ENCODE peak calls at places on chromosomes 13 and 19, in eight cellular contexts. One of them, this sample, is unnamed.

GRCh38 chr13:30690282-30691188 is 44.8 kb upstream of the ALOX5AP start:
- DNase-seq in SK-N-SH: no peak
- DNase-seq in Panc1: no peak
- DNase-seq in HepG2: no peak
- DNase-seq in HCT116: no peak
- DNase-seq in GM12878: no peak
- DNase-seq in K562: peak
- DNase-seq in GM23338: no peak
- DNase-seq in this sample: peak

GRCh38 chr13:110450016-110450900 is 111.3 kb downstream of the RAB20 start:
- DNase-seq in K562: no peak
- DNase-seq in SK-N-SH: no peak
- DNase-seq in GM23338: no peak
- DNase-seq in GM12878: no peak
- DNase-seq in HepG2: no peak
- DNase-seq in HCT116: no peak
- DNase-seq in Panc1: no peak
- DNase-seq in this sample: no peak

GRCh38 chr13:114015111-114015551 is 41.3 kb upstream of the C13orf46 start:
- DNase-seq in GM23338: no peak
- DNase-seq in HCT116: no peak
- DNase-seq in SK-N-SH: no peak
- DNase-seq in HepG2: no peak
- DNase-seq in GM12878: no peak
- DNase-seq in K562: no peak
- DNase-seq in Panc1: no peak
- DNase-seq in this sample: no peak

GRCh38 chr19:14407889-14408640 is 11.1 kb downstream of the DDX39A start:
- DNase-seq in HCT116: no peak
- DNase-seq in GM23338: no peak
- DNase-seq in K562: no peak
- DNase-seq in Panc1: no peak
- DNase-seq in SK-N-SH: no peak
- DNase-seq in GM12878: no peak
- DNase-seq in HepG2: peak
- DNase-seq in this sample: no peak

GRCh38 chr19:3601021-3601420 is 5.7 kb downstream of the TBXA2R start:
- DNase-seq in Panc1: no peak
- DNase-seq in GM12878: no peak
- DNase-seq in GM23338: no peak
- DNase-seq in HepG2: no peak
- DNase-seq in SK-N-SH: no peak
- DNase-seq in K562: no peak
- DNase-seq in HCT116: no peak
- DNase-seq in this sample: no peak

GRCh38 chr19:34044011-34044410 is 128.3 kb upstream of the LSM14A start:
- DNase-seq in HCT116: no peak
- DNase-seq in Panc1: no peak
- DNase-seq in GM12878: no peak
- DNase-seq in HepG2: no peak
- DNase-seq in GM23338: no peak
- DNase-seq in K562: no peak
- DNase-seq in SK-N-SH: no peak
- DNase-seq in this sample: no peak

GRCh38 chr13:111380431-111380830 is 60.0 kb downstream of the TEX29 start:
- DNase-seq in SK-N-SH: no peak
- DNase-seq in Panc1: no peak
- DNase-seq in GM12878: no peak
- DNase-seq in K562: no peak
- DNase-seq in GM23338: no peak
- DNase-seq in HepG2: no peak
- DNase-seq in HCT116: no peak
- DNase-seq in this sample: no peak

GRCh38 chr19:11693505-11694499 is 44.9 kb downstream of the ZNF823 start:
- DNase-seq in K562: peak
- DNase-seq in GM23338: peak
- DNase-seq in Panc1: no peak
- DNase-seq in SK-N-SH: peak
- DNase-seq in HCT116: peak
- DNase-seq in HepG2: peak
- DNase-seq in GM12878: no peak
- DNase-seq in this sample: peak

GRCh38 chr13:66994498-66995365 is 235.4 kb downstream of the PCDH9 start:
- DNase-seq in GM23338: no peak
- DNase-seq in Panc1: no peak
- DNase-seq in HepG2: no peak
- DNase-seq in GM12878: peak
- DNase-seq in K562: peak
- DNase-seq in HCT116: no peak
- DNase-seq in SK-N-SH: no peak
- DNase-seq in this sample: no peak

GRCh38 chr13:39417643-39418042 is 185.3 kb downstream of the LHFPL6 start:
- DNase-seq in HCT116: no peak
- DNase-seq in K562: no peak
- DNase-seq in Panc1: no peak
- DNase-seq in HepG2: no peak
- DNase-seq in SK-N-SH: no peak
- DNase-seq in GM12878: no peak
- DNase-seq in GM23338: peak
- DNase-seq in this sample: no peak

GRCh38 chr13:39419068-39419467 is 183.9 kb downstream of the LHFPL6 start:
- DNase-seq in GM23338: no peak
- DNase-seq in HCT116: no peak
- DNase-seq in K562: no peak
- DNase-seq in Panc1: no peak
- DNase-seq in SK-N-SH: no peak
- DNase-seq in GM12878: no peak
- DNase-seq in HepG2: no peak
- DNase-seq in this sample: no peak

GRCh38 chr13:39418424-39418823 is 184.6 kb downstream of the LHFPL6 start:
- DNase-seq in SK-N-SH: no peak
- DNase-seq in HepG2: no peak
- DNase-seq in K562: no peak
- DNase-seq in GM12878: no peak
- DNase-seq in HCT116: no peak
- DNase-seq in Panc1: no peak
- DNase-seq in GM23338: no peak
- DNase-seq in this sample: no peak

GRCh38 chr13:39415403-39415802 is 187.6 kb downstream of the LHFPL6 start:
- DNase-seq in K562: no peak
- DNase-seq in GM23338: peak
- DNase-seq in GM12878: no peak
- DNase-seq in HepG2: no peak
- DNase-seq in SK-N-SH: peak
- DNase-seq in HCT116: peak
- DNase-seq in Panc1: no peak
- DNase-seq in this sample: no peak

GRCh38 chr13:39417131-39417530 is 185.9 kb downstream of the LHFPL6 start:
- DNase-seq in HCT116: no peak
- DNase-seq in GM12878: no peak
- DNase-seq in SK-N-SH: peak
- DNase-seq in K562: peak
- DNase-seq in GM23338: peak
- DNase-seq in Panc1: no peak
- DNase-seq in HepG2: no peak
- DNase-seq in this sample: no peak
- TF ChIP-seq CTCF in HCT116: no peak
- TF ChIP-seq CTCF in GM12878: peak
- TF ChIP-seq CTCF in SK-N-SH: peak
- TF ChIP-seq CTCF in K562: no peak
- TF ChIP-seq CTCF in GM23338: peak
- TF ChIP-seq CTCF in Panc1: peak
- TF ChIP-seq CTCF in HepG2: no peak
- TF ChIP-seq CTCF in this sample: no peak

GRCh38 chr19:42132851-42133528 is 744 bp upstream of the POU2F2 start:
- DNase-seq in Panc1: no peak
- DNase-seq in K562: peak
- DNase-seq in HCT116: peak
- DNase-seq in GM12878: peak
- DNase-seq in GM23338: peak
- DNase-seq in SK-N-SH: peak
- DNase-seq in HepG2: peak
- DNase-seq in this sample: peak

GRCh38 chr19:42131149-42132029 is 857 bp downstream of the POU2F2 start:
- DNase-seq in SK-N-SH: no peak
- DNase-seq in GM23338: no peak
- DNase-seq in Panc1: no peak
- DNase-seq in GM12878: no peak
- DNase-seq in HepG2: no peak
- DNase-seq in K562: no peak
- DNase-seq in HCT116: no peak
- DNase-seq in this sample: no peak

GRCh38 chr19:42130254-42130573 is 2.0 kb downstream of the POU2F2 start:
- DNase-seq in SK-N-SH: no peak
- DNase-seq in GM23338: no peak
- DNase-seq in HepG2: no peak
- DNase-seq in Panc1: no peak
- DNase-seq in HCT116: no peak
- DNase-seq in K562: no peak
- DNase-seq in GM12878: peak
- DNase-seq in this sample: no peak

GRCh38 chr19:42129399-42130253 is 2.6 kb downstream of the POU2F2 start:
- DNase-seq in HepG2: no peak
- DNase-seq in GM12878: peak
- DNase-seq in K562: no peak
- DNase-seq in GM23338: no peak
- DNase-seq in HCT116: no peak
- DNase-seq in SK-N-SH: peak
- DNase-seq in Panc1: no peak
- DNase-seq in this sample: no peak

DNA sequence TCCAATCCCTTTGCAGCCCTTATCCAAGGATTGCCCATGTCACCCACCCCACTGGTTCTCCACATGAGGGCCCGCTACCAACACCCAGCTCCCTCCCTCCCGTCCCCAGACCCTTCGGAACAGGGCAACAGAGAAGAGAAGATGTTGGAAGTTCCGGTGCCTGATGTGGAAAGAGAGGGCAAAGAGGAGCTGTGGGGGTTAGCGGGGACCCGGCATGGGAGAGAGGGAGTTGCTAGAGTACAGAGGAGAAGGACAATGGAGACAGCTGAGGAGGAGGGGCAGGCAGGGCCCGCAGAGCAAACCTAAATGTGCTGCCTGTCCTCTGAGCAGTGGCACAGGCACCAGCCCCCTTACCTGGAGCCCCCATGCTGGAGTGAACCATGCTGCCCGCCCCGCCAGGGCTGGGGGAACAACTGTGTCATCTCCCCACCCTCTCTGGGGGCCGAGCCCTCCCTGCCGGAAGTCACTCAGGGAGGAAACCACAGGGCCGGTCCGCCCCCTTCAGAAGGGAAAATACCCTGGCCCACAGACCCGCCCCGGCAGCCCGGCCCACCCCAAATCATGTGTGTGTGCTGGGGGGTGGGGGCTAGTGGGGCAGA is at the start of gene POU2F2:
- DNase-seq in GM23338: peak
- DNase-seq in SK-N-SH: no peak
- DNase-seq in Panc1: no peak
- DNase-seq in K562: peak
- DNase-seq in GM12878: peak
- DNase-seq in HCT116: no peak
- DNase-seq in HepG2: no peak
- DNase-seq in this sample: no peak
- TF ChIP-seq POLR2AphosphoS5 in GM23338: no peak
- TF ChIP-seq POLR2AphosphoS5 in SK-N-SH: no peak
- TF ChIP-seq POLR2AphosphoS5 in Panc1: no peak
- TF ChIP-seq POLR2AphosphoS5 in K562: no peak
- TF ChIP-seq POLR2AphosphoS5 in GM12878: peak
- TF ChIP-seq POLR2AphosphoS5 in HCT116: no peak
- TF ChIP-seq POLR2AphosphoS5 in HepG2: no peak
- TF ChIP-seq POLR2AphosphoS5 in this sample: no peak

GRCh38 chr13:50589139-50589538 is 254.4 kb downstream of the DLEU7 start:
- DNase-seq in HepG2: no peak
- DNase-seq in GM12878: no peak
- DNase-seq in Panc1: no peak
- DNase-seq in GM23338: no peak
- DNase-seq in HCT116: no peak
- DNase-seq in K562: no peak
- DNase-seq in SK-N-SH: peak
- DNase-seq in this sample: peak

GRCh38 chr13:50589651-50590054 is 253.8 kb downstream of the DLEU7 start:
- DNase-seq in GM12878: no peak
- DNase-seq in K562: no peak
- DNase-seq in GM23338: no peak
- DNase-seq in SK-N-SH: no peak
- DNase-seq in HepG2: no peak
- DNase-seq in Panc1: no peak
- DNase-seq in HCT116: no peak
- DNase-seq in this sample: no peak

GRCh38 chr13:50594276-50594970 is 249.1 kb downstream of the DLEU7 start:
- DNase-seq in HCT116: no peak
- DNase-seq in SK-N-SH: peak
- DNase-seq in GM23338: peak
- DNase-seq in HepG2: peak
- DNase-seq in Panc1: no peak
- DNase-seq in K562: no peak
- DNase-seq in GM12878: peak
- DNase-seq in this sample: no peak

GRCh38 chr13:50593228-50593627 is 250.3 kb downstream of the DLEU7 start:
- DNase-seq in SK-N-SH: no peak
- DNase-seq in HCT116: no peak
- DNase-seq in HepG2: no peak
- DNase-seq in K562: no peak
- DNase-seq in GM12878: no peak
- DNase-seq in GM23338: no peak
- DNase-seq in Panc1: no peak
- DNase-seq in this sample: no peak

GRCh38 chr13:50592412-50593145 is 250.9 kb downstream of the DLEU7 start:
- DNase-seq in Panc1: peak
- DNase-seq in K562: no peak
- DNase-seq in GM12878: no peak
- DNase-seq in HCT116: no peak
- DNase-seq in GM23338: no peak
- DNase-seq in SK-N-SH: no peak
- DNase-seq in HepG2: no peak
- DNase-seq in this sample: no peak
- TF ChIP-seq REST in Panc1: no peak
- TF ChIP-seq REST in K562: no peak
- TF ChIP-seq REST in GM12878: no peak
- TF ChIP-seq REST in HCT116: no peak
- TF ChIP-seq REST in GM23338: no peak
- TF ChIP-seq REST in SK-N-SH: no peak
- TF ChIP-seq REST in HepG2: no peak
- TF ChIP-seq REST in this sample: no peak

DNA sequence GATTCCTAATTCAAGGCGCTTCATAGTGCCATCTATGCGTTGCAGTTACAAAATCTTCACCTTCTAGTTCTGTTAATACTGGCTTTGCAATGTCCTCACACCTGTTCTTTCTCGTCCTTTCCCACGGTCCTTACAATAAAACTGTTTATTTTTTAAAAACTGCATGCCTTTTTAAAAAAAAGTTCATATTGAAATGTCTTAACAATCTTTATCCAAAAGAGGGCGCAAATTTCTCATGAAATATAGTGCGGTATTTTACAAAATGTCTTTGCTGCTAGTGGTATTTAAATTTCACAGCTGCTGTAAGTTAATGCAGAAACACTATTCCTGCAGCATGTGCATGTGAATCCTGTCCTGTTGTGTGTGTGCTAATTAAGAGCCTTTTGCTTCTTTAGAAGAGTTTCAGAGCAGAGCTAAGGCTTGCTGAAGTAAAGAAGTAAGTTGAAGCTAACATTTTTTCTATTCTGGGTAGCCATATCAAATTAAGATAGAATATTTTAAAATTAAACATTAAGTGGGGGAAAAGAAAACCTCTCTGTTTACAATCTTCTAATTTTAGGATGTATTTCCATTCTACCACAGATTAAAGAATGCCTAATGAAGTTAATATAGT is 15.8 kb upstream of the CLDN10 start:
- DNase-seq in Panc1: no peak
- DNase-seq in HepG2: no peak
- DNase-seq in GM12878: no peak
- DNase-seq in K562: peak
- DNase-seq in GM23338: peak
- DNase-seq in HCT116: peak
- DNase-seq in SK-N-SH: no peak
- DNase-seq in this sample: no peak
- TF ChIP-seq CTCF in Panc1: peak
- TF ChIP-seq CTCF in HepG2: peak
- TF ChIP-seq CTCF in GM12878: peak
- TF ChIP-seq CTCF in K562: no peak
- TF ChIP-seq CTCF in GM23338: peak
- TF ChIP-seq CTCF in HCT116: peak
- TF ChIP-seq CTCF in SK-N-SH: peak
- TF ChIP-seq CTCF in this sample: peak

This sample was measured in HL-60.